ENCODE peak calls at places on chromosomes 3 and 15, in five cellular contexts. K, X, W, V and B are unnamed samples.

GRCh38 chr3:48369685-48370329 is 2.2 kb upstream of the FBXW12 start:
- DNase-seq in W (no peak), V (no peak), X (no peak), K (no peak), B (no peak)

GRCh38 chr3:46913644-46914043 is 36.1 kb downstream of the PTH1R start:
- DNase-seq in K (no peak), V (peak; percentile 3), W (peak; percentile 69), X (no peak), B (no peak)

GRCh38 chr3:150077107-150077506 is 106.4 kb upstream of the PFN2 start:
- DNase-seq in V (no peak), K (no peak), W (no peak), X (no peak), B (no peak)

GRCh38 chr3:62569609-62570008 is 196.3 kb upstream of the FEZF2 start:
- DNase-seq in X (no peak), V (no peak), W (no peak), K (no peak), B (no peak)

GRCh38 chr15:39931615-39932014 is 2.3 kb upstream of the EIF2AK4 start:
- DNase-seq in V (no peak), W (no peak), K (no peak), X (no peak), B (no peak)

GRCh38 chr3:64631951-64632350 is 55.8 kb downstream of the ADAMTS9 start:
- DNase-seq in W (no peak), X (no peak), V (no peak), K (no peak), B (no peak)

GRCh38 chr3:140031170-140031569 is 96.2 kb downstream of the CLSTN2 start:
- DNase-seq in X (no peak), W (no peak), V (no peak), K (no peak), B (no peak)

GRCh38 chr3:143236226-143236964 is 116.8 kb downstream of the CHST2 start:
- DNase-seq in V (no peak), X (peak; percentile 45), K (no peak), W (no peak), B (no peak)

GRCh38 chr3:155391583-155391982 is 98.1 kb upstream of the STRIT1 start:
- DNase-seq in K (no peak), V (no peak), X (no peak), W (peak; percentile 3), B (no peak)

GRCh38 chr3:133843634-133844033 is 38.0 kb downstream of the SRPRB start:
- DNase-seq in V (peak; percentile 21), X (no peak), W (peak; percentile 88), K (no peak), B (no peak)

GRCh38 chr3:14150491-14151230 is 25.8 kb downstream of the TMEM43 start:
- DNase-seq in W (no peak), K (no peak), V (no peak), X (no peak), B (no peak)

GRCh38 chr3:69104585-69104984 is 17.8 kb downstream of the LMOD3 start:
- DNase-seq in X (no peak), K (no peak), W (no peak), V (no peak), B (no peak)

GRCh38 chr3:141115752-141116541 is 64.8 kb downstream of the SPSB4 start:
- DNase-seq in K (no peak), X (no peak), V (no peak), W (no peak), B (no peak)

GRCh38 chr3:183895296-183895695 is 10.6 kb upstream of the PARL start:
- DNase-seq in W (peak; percentile 29), X (peak; percentile 72), V (no peak), K (peak; percentile 25), B (peak; percentile 86)

GRCh38 chr15:93024716-93025624 is 64.0 kb downstream of the RGMA start:
- DNase-seq in V (no peak), X (no peak), K (no peak), W (no peak), B (no peak)

GRCh38 chr3:129162729-129163579 is 2.1 kb upstream of the ISY1 start:
- DNase-seq in W (no peak), V (no peak), K (no peak), X (peak; percentile 46), B (no peak)

DNA sequence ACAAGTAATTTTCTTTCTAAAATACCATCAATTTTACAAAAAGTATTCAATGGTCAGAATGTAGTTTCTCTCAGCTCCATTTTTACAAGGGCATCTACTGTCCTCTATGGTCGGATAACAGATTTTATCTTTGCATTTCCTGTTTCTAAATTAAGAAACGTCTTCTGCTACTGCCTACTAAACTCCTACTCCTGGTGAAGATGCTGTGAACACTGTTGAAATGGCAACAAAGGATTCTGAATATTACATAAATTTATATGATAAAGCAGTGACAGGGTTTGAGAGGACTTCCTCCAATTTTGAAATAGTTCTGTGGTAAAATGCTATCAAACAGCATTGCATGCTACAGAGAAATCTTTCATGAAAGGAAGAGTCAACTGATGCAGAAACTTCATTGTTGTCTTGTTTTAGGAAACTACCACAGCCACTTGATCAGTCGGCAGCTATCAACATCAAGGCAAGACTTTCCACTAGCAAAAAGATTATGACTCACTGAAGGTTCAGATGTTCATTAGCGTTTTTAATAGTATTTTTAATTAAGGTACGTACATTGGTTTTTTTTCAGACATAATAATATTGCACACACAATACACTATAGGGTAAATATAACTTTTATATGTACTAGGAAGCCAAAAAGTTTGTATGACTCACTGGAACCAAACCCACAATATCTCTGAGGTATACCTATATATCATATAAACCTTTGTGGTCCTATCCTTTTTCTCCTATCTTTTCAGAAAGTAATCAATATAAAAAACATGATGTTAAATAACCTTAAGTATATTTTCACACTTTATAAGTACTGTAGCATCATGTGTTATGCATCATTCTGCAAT is 156.1 kb downstream of the STAG1 start:
- DNase-seq in X (no peak), W (no peak), K (no peak), V (no peak), B (no peak)
- TF ChIP-seq CTCF in X (no peak), W (no peak), K (no peak), V (no peak), B (no peak)

GRCh38 chr15:41018534-41018933 is 65.3 kb downstream of the CHAC1 start:
- DNase-seq in W (no peak), K (no peak), V (no peak), X (no peak), B (no peak)
- TF ChIP-seq CTCF in W (peak; percentile 17), K (no peak), V (peak; percentile 29), X (no peak), B (peak; percentile 18)

GRCh38 chr15:90407871-90408317 is 19.9 kb downstream of the IQGAP1 start:
- DNase-seq in W (peak; percentile 13), K (peak; percentile 19), V (no peak), X (no peak), B (no peak)

GRCh38 chr15:90408657-90409056 is 20.6 kb downstream of the IQGAP1 start:
- DNase-seq in K (no peak), W (no peak), V (no peak), X (no peak), B (no peak)

GRCh38 chr15:90402230-90402629 is 14.2 kb downstream of the IQGAP1 start:
- DNase-seq in W (peak; percentile 64), X (no peak), V (no peak), K (no peak), B (no peak)

GRCh38 chr15:90402806-90403205 is 14.8 kb downstream of the IQGAP1 start:
- DNase-seq in V (no peak), K (no peak), W (no peak), X (no peak), B (no peak)

DNA sequence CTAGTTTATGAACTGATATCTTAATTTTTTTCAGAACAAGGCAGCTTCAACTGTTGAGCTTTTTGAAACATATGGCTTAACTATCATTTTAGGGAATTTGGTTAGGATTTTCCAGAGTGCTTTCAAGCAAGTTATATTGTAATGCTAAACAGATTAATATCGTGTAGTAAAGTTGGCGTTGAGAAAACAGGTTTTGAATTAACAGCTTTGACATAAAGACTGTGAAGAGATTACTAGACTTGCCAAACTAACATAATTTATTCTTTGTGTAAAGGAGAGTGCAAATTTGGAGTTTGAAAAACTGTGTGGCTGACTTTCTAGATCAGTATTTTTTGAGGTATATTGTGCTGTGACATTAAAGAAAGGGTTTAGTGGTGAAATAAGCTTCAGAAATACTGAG is 17.2 kb downstream of the IQGAP1 start:
- DNase-seq in W (no peak), X (no peak), K (no peak), V (no peak), B (no peak)
- TF ChIP-seq CTCF in W (no peak), X (no peak), K (no peak), V (no peak), B (no peak)

GRCh38 chr3:10709110-10709781 is 106.8 kb upstream of the SLC6A11 start:
- DNase-seq in V (no peak), W (no peak), X (no peak), K (no peak), B (no peak)
- TF ChIP-seq CTCF in V (no peak), W (peak; percentile 8), X (no peak), K (no peak), B (no peak)

GRCh38 chr3:58217209-58217811 is 6.5 kb upstream of the DNASE1L3 start:
- DNase-seq in X (peak; percentile 84), W (peak; percentile 83), K (peak; percentile 38), V (peak; percentile 74), B (peak; percentile 45)
- TF ChIP-seq CTCF in X (peak; percentile 92), W (peak; percentile 90), K (peak; percentile 78), V (peak; percentile 55), B (peak; percentile 75)

DNA sequence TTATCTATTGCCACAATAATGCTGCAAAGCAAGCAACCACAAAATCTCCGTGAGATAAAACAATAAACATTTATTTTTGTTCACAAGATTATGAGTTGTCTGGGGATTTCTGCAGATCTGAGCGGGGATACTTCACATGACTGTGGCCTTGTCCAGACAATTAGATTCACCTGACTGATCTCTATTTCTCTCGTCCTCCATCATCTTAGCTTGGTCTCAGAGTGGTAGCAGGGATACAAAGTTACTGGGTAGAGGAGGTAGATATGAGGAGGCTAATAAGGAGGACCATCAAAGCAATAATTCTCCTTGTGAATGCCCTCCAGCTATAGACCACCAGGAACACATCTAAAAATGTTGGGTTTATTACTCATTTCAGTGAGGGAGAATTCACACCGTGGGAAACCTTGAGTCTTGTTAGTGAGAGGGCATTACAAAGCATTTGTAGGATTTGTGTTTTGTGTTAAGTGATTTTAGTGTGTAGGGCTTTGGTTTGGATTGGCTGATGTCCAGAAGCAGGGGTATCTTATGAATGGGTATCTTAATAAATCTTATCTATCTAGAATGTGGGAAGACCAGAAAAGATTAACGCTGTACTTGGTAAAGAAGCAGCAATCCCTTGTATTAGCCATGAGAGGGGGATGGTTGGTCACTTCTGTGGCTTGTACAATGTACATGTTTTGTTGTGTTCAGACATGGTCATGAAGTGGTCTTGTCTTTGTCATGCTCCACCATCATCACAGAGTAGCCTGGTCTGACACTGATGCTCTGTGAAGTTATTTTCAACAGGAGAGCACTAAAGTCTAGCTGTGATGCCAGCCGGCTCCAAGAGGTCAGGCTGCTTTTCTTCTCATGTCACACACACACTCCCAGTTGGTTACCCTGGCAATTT is 287.6 kb upstream of the STT3B start:
- DNase-seq in K (no peak), V (no peak), X (no peak), W (no peak), B (no peak)
- TF ChIP-seq CTCF in K (no peak), V (no peak), X (no peak), W (no peak), B (no peak)